ENCODE peak calls at places on chromosomes 16 and 17, in seven cellular contexts. K is activated naive CD4-positive, alpha-beta T cell; P is RPMI8226; R is SW480; A is A673; L is uterus; Q is B cell. M is an unnamed sample.

GRCh38 chr16:55543470-55543869 is 23.0 kb upstream of the CAPNS2 start:
- DNase-seq in K (no peak), P (peak), R (peak), A (peak), L (no peak), Q (no peak), M (no peak)

GRCh38 chr16:8720080-8720966 is 45.9 kb downstream of the ABAT start:
- DNase-seq in K (no peak), P (peak), R (no peak), A (peak), L (no peak), Q (no peak), M (no peak)

GRCh38 chr17:14813649-14814048 is 451.5 kb downstream of the PMP22 start:
- DNase-seq in K (peak), P (peak), R (peak), A (no peak), L (no peak), Q (no peak), M (no peak)

GRCh38 chr16:88289549-88290344 is 93.0 kb upstream of the ZNF469 start:
- DNase-seq in K (no peak), P (peak), R (no peak), A (no peak), L (no peak), Q (no peak), M (no peak)

GRCh38 chr16:52561910-52562741 is 15.2 kb upstream of the TOX3 start:
- DNase-seq in K (no peak), P (no peak), R (no peak), A (no peak), L (no peak), Q (no peak), M (no peak)

GRCh38 chr17:79837888-79838540 is 1.2 kb downstream of the CBX4 start:
- DNase-seq in K (peak), P (peak), R (no peak), A (no peak), L (no peak), Q (peak), M (no peak)

GRCh38 chr17:39867891-39868553 is at the start of gene ZPBP2:
- DNase-seq in K (peak), P (no peak), R (no peak), A (no peak), L (no peak), Q (no peak), M (peak)

GRCh38 chr17:9979463-9979995 is 74.5 kb upstream of the RCVRN start:
- DNase-seq in K (no peak), P (no peak), R (no peak), A (no peak), L (no peak), Q (no peak), M (no peak)

GRCh38 chr16:16120382-16121184 is 102.7 kb downstream of the ABCC6 start:
- DNase-seq in K (no peak), P (no peak), R (no peak), A (no peak), L (no peak), Q (no peak), M (no peak)

GRCh38 chr17:70521821-70522256 is 352.5 kb downstream of the KCNJ2 start:
- DNase-seq in K (no peak), P (no peak), R (no peak), A (peak), L (no peak), Q (no peak), M (peak)

GRCh38 chr17:77768475-77768874 is 190.0 kb upstream of the TNRC6C start:
- DNase-seq in K (no peak), P (peak), R (no peak), A (no peak), L (no peak), Q (no peak), M (no peak)

GRCh38 chr17:62900096-62900495 is 65.9 kb upstream of the TANC2 start:
- DNase-seq in K (no peak), P (no peak), R (no peak), A (no peak), L (no peak), Q (no peak), M (no peak)

GRCh38 chr16:3681206-3681605 is 26.7 kb downstream of the DNASE1 start:
- DNase-seq in K (no peak), P (no peak), R (no peak), A (no peak), L (no peak), Q (no peak), M (no peak)

GRCh38 chr16:82152641-82153094 is 17.4 kb downstream of the MPHOSPH6 start:
- DNase-seq in K (no peak), P (no peak), R (peak), A (no peak), L (no peak), Q (no peak), M (no peak)

GRCh38 chr16:19014456-19014855 is 30.7 kb downstream of the TMC7 start:
- DNase-seq in K (no peak), P (no peak), R (no peak), A (peak), L (no peak), Q (no peak), M (no peak)

GRCh38 chr16:27965801-27966200 is 97.7 kb downstream of the GSG1L start:
- DNase-seq in K (no peak), P (no peak), R (no peak), A (no peak), L (no peak), Q (no peak), M (no peak)

GRCh38 chr17:17841620-17842025 is 4.8 kb upstream of the SREBF1 start:
- DNase-seq in K (no peak), P (no peak), R (no peak), A (no peak), L (no peak), Q (no peak), M (no peak)

GRCh38 chr16:35425270-35425669 is 1965.9 kb downstream of the TP53TG3F start:
- DNase-seq in K (no peak), P (peak), R (no peak), A (no peak), L (no peak), Q (no peak), M (no peak)

GRCh38 chr17:78120971-78121800 is 7.4 kb downstream of the TMC6 start:
- DNase-seq in K (peak), P (no peak), R (no peak), A (no peak), L (no peak), Q (no peak), M (no peak)

GRCh38 chr17:17019891-17020456 is 22.3 kb upstream of the MPRIP start:
- DNase-seq in K (no peak), P (no peak), R (no peak), A (no peak), L (no peak), Q (no peak), M (no peak)

GRCh38 chr17:13460646-13461045 is 141.1 kb downstream of the HS3ST3A1 start:
- DNase-seq in K (no peak), P (no peak), R (no peak), A (no peak), L (no peak), Q (no peak), M (no peak)

GRCh38 chr16:4603624-4604170 is 11.0 kb downstream of the UBALD1 start:
- DNase-seq in K (no peak), P (no peak), R (no peak), A (no peak), L (no peak), Q (peak), M (no peak)

GRCh38 chr17:70365098-70365583 is 195.8 kb downstream of the KCNJ2 start:
- DNase-seq in K (no peak), P (no peak), R (peak), A (no peak), L (no peak), Q (no peak), M (no peak)

GRCh38 chr17:73029021-73029420 is 63.5 kb downstream of the SLC39A11 start:
- DNase-seq in K (no peak), P (no peak), R (no peak), A (no peak), L (no peak), Q (no peak), M (no peak)

GRCh38 chr17:16945141-16945493 is 26.8 kb downstream of the TNFRSF13B start:
- DNase-seq in K (no peak), P (no peak), R (no peak), A (no peak), L (no peak), Q (no peak), M (no peak)

GRCh38 chr16:85588562-85589503 is 24.3 kb upstream of the GSE1 start:
- DNase-seq in K (no peak), P (no peak), R (no peak), A (no peak), L (no peak), Q (no peak), M (no peak)

GRCh38 chr17:70137451-70138230 is 31.7 kb upstream of the KCNJ2 start:
- DNase-seq in K (no peak), P (peak), R (peak), A (peak), L (peak), Q (peak), M (no peak)

GRCh38 chr16:77273815-77274214 is 74.6 kb downstream of the SYCE1L start:
- DNase-seq in K (no peak), P (no peak), R (peak), A (no peak), L (no peak), Q (no peak), M (no peak)

GRCh38 chr17:74532115-74532514 is 840 bp upstream of the CD300LB start:
- DNase-seq in K (no peak), P (peak), R (no peak), A (peak), L (no peak), Q (no peak), M (no peak)